ENCODE peak calls at places on chromosomes 13 and 19, in five cellular contexts. X is SK-N-SH, Z is K562, E is HepG2, J is GM12878. A is an unnamed sample.

GRCh38 chr13:42740753-42741152 is 40.6 kb upstream of the FAM216B start:
- DNase-seq in J (no peak), Z (peak), X (peak), E (no peak), A (peak)

GRCh38 chr13:110126391-110126961 is 180.5 kb downstream of the COL4A1 start:
- DNase-seq in Z (no peak), J (no peak), X (no peak), E (no peak), A (no peak)

GRCh38 chr13:81048026-81048461 is 707.1 kb upstream of the SPRY2 start:
- DNase-seq in X (no peak), Z (no peak), J (peak), E (no peak), A (no peak)

GRCh38 chr13:40315416-40316064 is 350.9 kb downstream of the FOXO1 start:
- DNase-seq in E (no peak), Z (no peak), J (no peak), X (no peak), A (no peak)

GRCh38 chr13:28854657-28855056 is 34.5 kb downstream of the MTUS2 start:
- DNase-seq in E (no peak), J (no peak), Z (peak), X (no peak), A (no peak)

GRCh38 chr13:46556380-46556779 is 3.4 kb downstream of the LRCH1 start:
- DNase-seq in Z (no peak), J (no peak), X (no peak), E (no peak), A (no peak)

GRCh38 chr19:23799321-23799720 is 40.6 kb upstream of the ZNF681 start:
- DNase-seq in Z (no peak), J (peak), E (no peak), X (no peak), A (no peak)

GRCh38 chr13:50366488-50367174 is 351.4 kb downstream of the KCNRG start:
- DNase-seq in X (peak), J (peak), Z (no peak), E (no peak), A (no peak)

GRCh38 chr19:38395381-38396127 is 7.1 kb downstream of the SPRED3 start:
- DNase-seq in Z (no peak), X (no peak), J (no peak), E (no peak), A (no peak)

GRCh38 chr19:5006821-5007220 is 37.9 kb downstream of the KDM4B start:
- DNase-seq in J (no peak), Z (no peak), X (no peak), E (no peak), A (no peak)

GRCh38 chr19:48064509-48064908 is 20.6 kb upstream of the CABP5 start:
- DNase-seq in Z (no peak), J (no peak), E (no peak), X (no peak), A (no peak)

GRCh38 chr19:42294471-42295137 is 7.3 kb upstream of the PRR19 start:
- DNase-seq in J (no peak), X (no peak), E (no peak), Z (no peak), A (no peak)

GRCh38 chr19:47598407-47599349 is 10.3 kb upstream of the BICRA start:
- DNase-seq in E (peak), Z (no peak), J (no peak), X (no peak), A (peak)

GRCh38 chr19:44869728-44870470 is 21.2 kb upstream of the TOMM40 start:
- DNase-seq in X (no peak), E (no peak), J (no peak), Z (no peak), A (no peak)

GRCh38 chr13:90302113-90302512 is 1045.4 kb upstream of the MIR17HG start:
- DNase-seq in Z (peak), J (no peak), X (no peak), E (no peak), A (no peak)

GRCh38 chr19:46065486-46065885 is 24.7 kb upstream of the IGFL4 start:
- DNase-seq in E (no peak), X (no peak), Z (no peak), J (no peak), A (no peak)

GRCh38 chr13:35927554-35927953 is 203.6 kb downstream of the DCLK1 start:
- DNase-seq in X (no peak), J (no peak), Z (no peak), E (no peak), A (no peak)

GRCh38 chr13:62643007-62643483 is 1227.4 kb upstream of the PCDH20 start:
- DNase-seq in J (peak), Z (no peak), X (no peak), E (peak), A (peak)

GRCh38 chr19:55212447-55212846 is 3.1 kb upstream of the PTPRH start:
- DNase-seq in E (peak), J (peak), X (no peak), Z (peak), A (peak)

GRCh38 chr13:48644951-48645350 is 8.8 kb upstream of the CYSLTR2 start:
- DNase-seq in Z (no peak), E (no peak), J (no peak), X (no peak), A (no peak)

GRCh38 chr13:52862358-52863206 is 14.1 kb upstream of the PCDH8 start:
- DNase-seq in Z (peak), X (peak), J (no peak), E (peak), A (peak)

GRCh38 chr13:18996627-18997051 is 185.0 kb downstream of the TUBA3C start:
- DNase-seq in Z (no peak), J (no peak), E (no peak), X (no peak), A (no peak)

GRCh38 chr13:45683701-45684100 is 18.4 kb upstream of the CBY2 start:
- DNase-seq in J (no peak), Z (no peak), X (peak), E (no peak), A (no peak)

GRCh38 chr13:58852076-58852475 is 1220.5 kb downstream of the PCDH17 start:
- DNase-seq in Z (no peak), X (no peak), E (no peak), J (no peak), A (no peak)

GRCh38 chr13:113882716-113883115 is 18.8 kb upstream of the GAS6 start:
- DNase-seq in X (no peak), E (no peak), Z (no peak), J (no peak), A (no peak)

GRCh38 chr19:39236527-39236926 is 8.3 kb downstream of the IFNL3 start:
- DNase-seq in Z (no peak), J (no peak), E (no peak), X (no peak), A (no peak)

GRCh38 chr19:40831502-40832430 is 18.5 kb downstream of the CYP2A6 start:
- DNase-seq in J (no peak), X (no peak), Z (no peak), E (peak), A (no peak)

GRCh38 chr13:32299893-32300292 is 15.3 kb downstream of the ZAR1L start:
- DNase-seq in E (no peak), J (no peak), X (no peak), Z (no peak), A (no peak)

GRCh38 chr19:10256970-10257615 is 5.1 kb downstream of the MRPL4 start:
- DNase-seq in Z (no peak), E (no peak), X (no peak), J (no peak), A (no peak)

GRCh38 chr13:106958690-106959089 is 390.8 kb upstream of the ARGLU1 start:
- DNase-seq in X (no peak), Z (no peak), E (peak), J (no peak), A (no peak)

GRCh38 chr13:44918323-44919102 is 70.8 kb downstream of the NUFIP1 start:
- DNase-seq in X (peak), J (no peak), E (peak), Z (peak), A (peak)

DNA sequence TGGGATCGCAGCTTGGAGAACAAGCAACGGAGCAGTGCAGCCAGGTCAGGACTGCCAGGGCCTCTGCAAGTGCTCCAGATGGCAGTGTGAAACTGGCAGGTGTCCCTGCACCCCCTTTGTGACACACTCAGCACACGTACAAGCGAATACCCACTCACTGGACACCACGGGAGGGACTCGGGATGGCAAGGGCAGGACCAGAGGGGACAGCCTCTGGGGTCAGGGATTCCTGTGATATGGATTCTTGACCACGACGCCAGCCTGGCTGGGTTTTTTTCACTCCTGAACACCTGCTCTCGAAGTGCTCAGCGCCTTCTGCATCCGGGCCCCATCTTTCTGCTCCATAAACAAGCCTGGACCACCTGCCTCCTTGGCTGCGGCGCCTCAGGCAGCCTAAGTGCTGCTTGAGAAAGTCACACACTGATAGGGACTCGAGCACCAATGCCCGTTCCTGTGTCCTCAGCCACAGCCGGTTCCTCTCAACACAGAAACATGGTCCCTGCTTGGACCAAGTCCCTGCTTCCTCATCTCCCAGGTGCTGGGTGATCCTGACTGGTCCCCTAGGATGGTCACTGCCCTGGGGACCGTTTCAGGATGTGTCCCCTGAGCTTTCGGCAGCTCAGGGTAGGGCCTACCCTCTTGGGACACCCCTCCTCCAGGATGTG is 22.0 kb downstream of the ELAVL1 start:
- DNase-seq in J (no peak), E (no peak), Z (no peak), X (no peak), A (no peak)
- TF ChIP-seq REST in J (no peak), E (no peak), Z (no peak), X (no peak), A (no peak)

GRCh38 chr19:1233361-1233667 is 4.5 kb downstream of the CBARP start:
- DNase-seq in J (no peak), E (no peak), X (no peak), Z (no peak), A (no peak)

GRCh38 chr19:1231729-1232128 is 6.1 kb downstream of the CBARP start:
- DNase-seq in E (no peak), X (no peak), J (no peak), Z (no peak), A (no peak)

GRCh38 chr19:1234041-1234669 is 3.6 kb downstream of the CBARP start:
- DNase-seq in Z (no peak), J (no peak), E (no peak), X (no peak), A (no peak)

GRCh38 chr19:1232231-1232637 is 5.6 kb downstream of the CBARP start:
- DNase-seq in E (no peak), X (no peak), J (no peak), Z (no peak), A (no peak)

DNA sequence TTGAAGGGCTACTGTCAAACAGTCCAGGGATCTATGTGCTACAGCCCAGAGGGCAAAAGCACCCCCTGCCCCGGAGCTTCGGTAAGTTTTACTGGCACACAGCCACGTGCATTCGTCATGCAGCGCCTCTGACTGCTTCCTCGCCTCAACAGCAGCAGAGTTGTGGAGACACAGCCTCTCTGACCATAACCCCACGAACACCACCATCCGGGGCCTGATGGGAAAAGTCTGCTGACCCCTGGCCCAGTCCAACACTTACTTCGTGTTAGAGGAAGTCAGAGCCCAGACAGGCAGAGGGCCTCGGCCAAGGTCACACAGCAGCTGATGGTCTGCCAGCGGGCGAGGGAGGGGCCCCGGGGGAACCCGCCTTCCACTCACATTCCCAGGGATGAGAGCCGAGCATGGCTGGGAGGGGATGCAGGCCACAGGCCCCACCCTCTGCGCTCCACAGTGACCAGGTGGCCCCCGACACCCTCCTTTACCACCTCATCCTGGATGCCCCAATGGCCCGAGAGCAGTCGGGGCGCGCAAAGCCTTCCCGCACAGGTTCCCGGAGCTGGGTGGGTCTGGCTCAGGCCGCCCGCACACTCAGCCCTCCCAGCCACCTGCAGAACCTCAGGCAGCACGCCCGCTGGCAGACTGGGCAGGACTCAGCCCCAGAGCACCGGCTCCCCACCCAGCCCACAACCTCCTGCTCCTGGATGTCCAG is 5.0 kb downstream of the CBARP start:
- DNase-seq in Z (no peak), E (no peak), J (no peak), X (no peak), A (no peak)
- TF ChIP-seq ZBTB33 in Z (peak), E (peak), J (no peak), X (no peak), A (no peak)

GRCh38 chr19:43748205-43748594 is 6.6 kb downstream of the SMG9 start:
- DNase-seq in E (no peak), J (no peak), Z (no peak), X (no peak), A (no peak)
- TF ChIP-seq REST in E (no peak), J (no peak), Z (no peak), X (no peak), A (no peak)

DNA sequence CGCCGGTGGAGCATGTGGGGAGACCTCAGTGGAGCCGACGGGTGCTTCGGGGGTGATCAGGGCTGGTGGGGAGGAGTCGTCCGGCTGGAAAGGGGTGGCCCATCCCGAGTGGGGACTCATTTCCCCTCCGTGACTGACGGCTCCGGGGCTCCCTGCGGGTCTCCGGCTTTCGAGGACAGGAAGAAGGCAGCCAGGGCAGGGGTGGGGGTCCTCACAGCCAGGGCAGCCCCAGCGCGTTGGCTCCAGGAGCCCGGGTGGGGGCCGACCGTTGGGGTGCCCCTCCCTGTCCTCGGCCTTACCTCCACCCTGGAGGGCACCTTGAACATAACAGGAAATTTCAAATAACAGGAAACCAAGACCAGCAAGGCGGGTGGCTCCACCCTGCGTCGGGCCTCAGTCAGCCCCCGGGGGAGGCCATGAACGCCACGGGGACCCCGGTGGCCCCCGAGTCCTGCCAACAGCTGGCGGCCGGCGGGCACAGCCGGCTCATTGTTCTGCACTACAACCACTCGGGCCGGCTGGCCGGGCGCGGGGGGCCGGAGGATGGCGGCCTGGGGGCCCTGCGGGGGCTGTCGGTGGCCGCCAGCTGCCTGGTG is at the start of gene S1PR4:
- DNase-seq in Z (no peak), J (no peak), E (no peak), X (no peak), A (no peak)
- TF ChIP-seq ZBTB33 in Z (no peak), J (no peak), E (no peak), X (no peak), A (no peak)

GRCh38 chr19:50061650-50062049 is 35.8 kb downstream of the ZNF473 start:
- DNase-seq in X (no peak), J (no peak), Z (no peak), E (no peak), A (no peak)
- TF ChIP-seq REST in X (no peak), J (no peak), Z (no peak), E (no peak), A (no peak)

DNA sequence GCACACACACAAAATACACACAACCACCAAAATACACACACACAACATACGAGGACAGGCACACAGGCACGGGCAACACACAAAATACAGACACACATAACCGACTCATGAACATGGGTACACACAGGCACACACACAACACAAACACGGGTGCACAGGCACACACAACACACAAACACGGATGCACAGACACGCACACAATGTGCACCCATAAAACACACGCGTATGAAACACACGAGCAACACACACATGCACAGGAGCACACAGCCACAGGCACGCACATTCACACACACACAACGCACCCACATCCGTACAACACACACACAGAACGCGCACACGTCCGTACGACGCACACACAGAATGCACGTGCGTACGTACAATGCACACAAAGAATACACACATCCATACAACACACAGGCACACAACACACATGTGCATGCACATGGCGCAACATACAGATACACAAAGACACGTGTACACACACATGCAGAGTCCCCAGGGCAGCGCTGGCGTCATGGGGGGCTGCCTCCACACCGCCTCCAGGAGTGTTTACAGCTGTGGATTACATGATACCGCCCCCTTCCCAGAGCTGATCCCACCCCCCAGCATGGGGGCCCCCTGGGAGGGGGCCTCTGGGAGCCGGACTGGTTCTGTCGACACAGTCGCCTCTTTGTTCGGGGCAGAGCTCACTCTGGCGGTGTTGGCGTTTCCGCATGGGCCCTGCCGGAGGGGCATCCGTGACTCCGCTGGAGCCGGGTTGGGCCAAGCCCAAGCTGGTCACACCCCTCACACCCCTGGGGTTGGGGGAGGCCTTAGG is 2.9 kb downstream of the SBNO2 start:
- DNase-seq in Z (no peak), X (no peak), E (peak), J (no peak), A (no peak)
- TF ChIP-seq ZBTB33 in Z (no peak), X (no peak), E (peak), J (no peak), A (no peak)